ENCODE peak calls at places on chromosome 21, in eight cellular contexts. One of them, this sample, is unnamed.

GRCh38 chr21:36566606-36567005 is 86.7 kb upstream of the CLDN14 start:
- DNase-seq in sigmoid colon: no peak
- DNase-seq in fibroblast of lung: no peak
- DNase-seq in dorsolateral prefrontal cortex: no peak
- DNase-seq in K562: no peak
- DNase-seq in A549: no peak
- DNase-seq in AG04450: no peak
- DNase-seq in OCI-LY7: no peak
- DNase-seq in this sample: no peak

GRCh38 chr21:38258803-38259485 is 2.2 kb downstream of the KCNJ15 start:
- DNase-seq in AG04450: peak; percentile 81
- DNase-seq in sigmoid colon: no peak
- DNase-seq in K562: no peak
- DNase-seq in fibroblast of lung: peak; percentile 91
- DNase-seq in dorsolateral prefrontal cortex: no peak
- DNase-seq in OCI-LY7: no peak
- DNase-seq in A549: peak; percentile 87
- DNase-seq in this sample: peak; percentile 69

GRCh38 chr21:36589352-36589971 is 109.5 kb upstream of the SIM2 start:
- DNase-seq in sigmoid colon: no peak
- DNase-seq in AG04450: no peak
- DNase-seq in A549: peak; percentile 24
- DNase-seq in fibroblast of lung: peak; percentile 13
- DNase-seq in K562: peak; percentile 66
- DNase-seq in dorsolateral prefrontal cortex: no peak
- DNase-seq in OCI-LY7: peak; percentile 72
- DNase-seq in this sample: peak; percentile 27

GRCh38 chr21:15276243-15276642 is 211.4 kb upstream of the NRIP1 start:
- DNase-seq in dorsolateral prefrontal cortex: no peak
- DNase-seq in sigmoid colon: no peak
- DNase-seq in fibroblast of lung: no peak
- DNase-seq in A549: no peak
- DNase-seq in AG04450: no peak
- DNase-seq in OCI-LY7: no peak
- DNase-seq in K562: no peak
- DNase-seq in this sample: no peak

GRCh38 chr21:33014331-33014730 is 11.4 kb upstream of the OLIG2 start:
- DNase-seq in OCI-LY7: no peak
- DNase-seq in sigmoid colon: no peak
- DNase-seq in AG04450: no peak
- DNase-seq in A549: no peak
- DNase-seq in dorsolateral prefrontal cortex: no peak
- DNase-seq in fibroblast of lung: no peak
- DNase-seq in K562: no peak
- DNase-seq in this sample: no peak

GRCh38 chr21:43697758-43698643 is 20.9 kb upstream of the PDXK start:
- DNase-seq in fibroblast of lung: peak; percentile 23
- DNase-seq in AG04450: no peak
- DNase-seq in dorsolateral prefrontal cortex: no peak
- DNase-seq in sigmoid colon: no peak
- DNase-seq in K562: no peak
- DNase-seq in OCI-LY7: no peak
- DNase-seq in A549: no peak
- DNase-seq in this sample: no peak

GRCh38 chr21:18049461-18049860 is 195.2 kb upstream of the CHODL start:
- DNase-seq in fibroblast of lung: no peak
- DNase-seq in dorsolateral prefrontal cortex: no peak
- DNase-seq in K562: no peak
- DNase-seq in AG04450: no peak
- DNase-seq in sigmoid colon: no peak
- DNase-seq in OCI-LY7: no peak
- DNase-seq in A549: no peak
- DNase-seq in this sample: no peak

GRCh38 chr21:19433623-19434022 is 1030.0 kb upstream of the TMPRSS15 start:
- DNase-seq in dorsolateral prefrontal cortex: no peak
- DNase-seq in A549: no peak
- DNase-seq in fibroblast of lung: no peak
- DNase-seq in OCI-LY7: no peak
- DNase-seq in sigmoid colon: no peak
- DNase-seq in AG04450: no peak
- DNase-seq in K562: peak; percentile 14
- DNase-seq in this sample: no peak

GRCh38 chr21:29175408-29176147 is 45.1 kb downstream of the MAP3K7CL start:
- DNase-seq in AG04450: no peak
- DNase-seq in sigmoid colon: no peak
- DNase-seq in OCI-LY7: no peak
- DNase-seq in A549: peak; percentile 66
- DNase-seq in dorsolateral prefrontal cortex: no peak
- DNase-seq in K562: no peak
- DNase-seq in fibroblast of lung: no peak
- DNase-seq in this sample: peak; percentile 84

GRCh38 chr21:31987696-31988095 is 114.9 kb downstream of the HUNK start:
- DNase-seq in OCI-LY7: no peak
- DNase-seq in fibroblast of lung: no peak
- DNase-seq in A549: no peak
- DNase-seq in sigmoid colon: no peak
- DNase-seq in K562: no peak
- DNase-seq in dorsolateral prefrontal cortex: no peak
- DNase-seq in AG04450: no peak
- DNase-seq in this sample: no peak

GRCh38 chr21:22791986-22792560 is 1793.9 kb downstream of the NCAM2 start:
- DNase-seq in A549: peak; percentile 32
- DNase-seq in OCI-LY7: peak; percentile 64
- DNase-seq in sigmoid colon: no peak
- DNase-seq in AG04450: peak; percentile 6
- DNase-seq in dorsolateral prefrontal cortex: no peak
- DNase-seq in K562: peak; percentile 47
- DNase-seq in fibroblast of lung: peak; percentile 24
- DNase-seq in this sample: peak; percentile 24

GRCh38 chr21:33396436-33396835 is 6.8 kb upstream of the IFNGR2 start:
- DNase-seq in sigmoid colon: no peak
- DNase-seq in A549: no peak
- DNase-seq in K562: no peak
- DNase-seq in fibroblast of lung: peak; percentile 17
- DNase-seq in AG04450: no peak
- DNase-seq in OCI-LY7: no peak
- DNase-seq in dorsolateral prefrontal cortex: no peak
- DNase-seq in this sample: no peak

GRCh38 chr21:30349572-30349971 is 1.2 kb upstream of the KRTAP23-1 start:
- DNase-seq in dorsolateral prefrontal cortex: no peak
- DNase-seq in fibroblast of lung: no peak
- DNase-seq in K562: no peak
- DNase-seq in AG04450: no peak
- DNase-seq in A549: no peak
- DNase-seq in sigmoid colon: no peak
- DNase-seq in OCI-LY7: no peak
- DNase-seq in this sample: no peak
- H3K27ac ChIP-seq in dorsolateral prefrontal cortex: no peak overlapping the region
- H3K27ac ChIP-seq in fibroblast of lung: no peak overlapping the region
- H3K27ac ChIP-seq in K562: no peak overlapping the region
- H3K27ac ChIP-seq in AG04450: no peak overlapping the region
- H3K27ac ChIP-seq in A549: no peak overlapping the region
- H3K27ac ChIP-seq in sigmoid colon: no peak overlapping the region
- H3K27ac ChIP-seq in OCI-LY7: no peak overlapping the region
- H3K27ac ChIP-seq in this sample: no peak overlapping the region

GRCh38 chr21:16590658-16591057 is 860.9 kb downstream of the USP25 start:
- DNase-seq in sigmoid colon: no peak
- DNase-seq in fibroblast of lung: no peak
- DNase-seq in K562: no peak
- DNase-seq in AG04450: no peak
- DNase-seq in OCI-LY7: no peak
- DNase-seq in A549: no peak
- DNase-seq in dorsolateral prefrontal cortex: no peak
- DNase-seq in this sample: no peak

GRCh38 chr21:16597768-16598167 is 868.0 kb downstream of the USP25 start:
- DNase-seq in AG04450: no peak
- DNase-seq in OCI-LY7: no peak
- DNase-seq in sigmoid colon: no peak
- DNase-seq in K562: no peak
- DNase-seq in A549: no peak
- DNase-seq in dorsolateral prefrontal cortex: no peak
- DNase-seq in fibroblast of lung: no peak
- DNase-seq in this sample: no peak

GRCh38 chr21:16590186-16590585 is 860.4 kb downstream of the USP25 start:
- DNase-seq in fibroblast of lung: no peak
- DNase-seq in OCI-LY7: no peak
- DNase-seq in A549: no peak
- DNase-seq in sigmoid colon: no peak
- DNase-seq in dorsolateral prefrontal cortex: no peak
- DNase-seq in K562: no peak
- DNase-seq in AG04450: no peak
- DNase-seq in this sample: no peak

GRCh38 chr21:16592399-16592798 is 862.6 kb downstream of the USP25 start:
- DNase-seq in K562: no peak
- DNase-seq in sigmoid colon: no peak
- DNase-seq in A549: no peak
- DNase-seq in fibroblast of lung: peak; percentile 30
- DNase-seq in AG04450: no peak
- DNase-seq in dorsolateral prefrontal cortex: no peak
- DNase-seq in OCI-LY7: no peak
- DNase-seq in this sample: no peak

GRCh38 chr21:16594191-16594590 is 864.4 kb downstream of the USP25 start:
- DNase-seq in AG04450: no peak
- DNase-seq in K562: no peak
- DNase-seq in OCI-LY7: no peak
- DNase-seq in fibroblast of lung: no peak
- DNase-seq in dorsolateral prefrontal cortex: no peak
- DNase-seq in sigmoid colon: no peak
- DNase-seq in A549: no peak
- DNase-seq in this sample: no peak
- TF ChIP-seq CTCF in AG04450: no peak
- TF ChIP-seq CTCF in K562: no peak
- TF ChIP-seq CTCF in OCI-LY7: no peak
- TF ChIP-seq CTCF in fibroblast of lung: no peak
- TF ChIP-seq CTCF in dorsolateral prefrontal cortex: no peak
- TF ChIP-seq CTCF in sigmoid colon: no peak
- TF ChIP-seq CTCF in A549: no peak
- TF ChIP-seq CTCF in this sample: no peak

GRCh38 chr21:16322423-16322822 is 592.6 kb downstream of the USP25 start:
- DNase-seq in A549: no peak
- DNase-seq in OCI-LY7: no peak
- DNase-seq in K562: no peak
- DNase-seq in AG04450: no peak
- DNase-seq in fibroblast of lung: peak; percentile 29
- DNase-seq in dorsolateral prefrontal cortex: no peak
- DNase-seq in sigmoid colon: no peak
- DNase-seq in this sample: no peak
- H3K4me3 ChIP-seq in A549: no peak overlapping the region
- H3K4me3 ChIP-seq in OCI-LY7: no peak overlapping the region
- H3K4me3 ChIP-seq in K562: no peak overlapping the region
- H3K4me3 ChIP-seq in AG04450: no peak overlapping the region
- H3K4me3 ChIP-seq in fibroblast of lung: no peak overlapping the region
- H3K4me3 ChIP-seq in dorsolateral prefrontal cortex: no peak overlapping the region
- H3K4me3 ChIP-seq in sigmoid colon: no peak overlapping the region
- H3K4me3 ChIP-seq in this sample: no peak overlapping the region

DNA sequence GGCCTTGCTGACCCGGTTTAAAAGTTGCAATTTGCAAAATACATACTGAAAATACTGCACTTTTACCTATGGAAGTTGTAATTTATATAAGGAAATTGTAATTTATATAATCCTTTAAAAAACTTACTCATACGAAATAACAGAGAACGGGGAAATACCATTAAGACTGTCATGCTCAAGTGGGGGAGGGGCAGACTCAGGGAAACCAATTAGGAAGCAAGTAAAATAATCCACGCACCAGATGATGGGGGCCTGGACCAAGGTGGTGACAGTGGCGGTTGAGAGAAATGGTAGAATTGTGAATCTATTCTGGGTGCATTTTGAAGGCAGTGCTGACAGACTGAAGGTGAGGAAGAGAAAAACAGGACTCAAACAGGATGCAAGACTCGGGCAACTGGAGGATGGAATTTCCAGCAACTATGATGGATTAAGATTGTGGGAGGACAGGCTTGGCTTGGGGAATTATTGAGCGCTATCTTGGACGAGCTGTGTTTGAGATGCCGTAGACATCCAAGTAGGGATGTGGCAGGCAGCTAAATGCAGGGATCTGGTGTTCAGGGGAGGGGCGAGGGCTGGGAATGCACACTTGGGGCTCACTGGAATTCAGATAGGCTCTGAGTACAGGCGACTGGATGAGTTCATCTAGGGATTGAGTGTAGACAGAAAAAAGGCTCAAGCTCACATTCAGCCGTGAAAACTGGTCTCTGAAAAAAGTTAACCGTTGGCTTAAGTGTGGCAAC is 1.0 kb downstream of the LCA5L start:
- DNase-seq in dorsolateral prefrontal cortex: peak; percentile 47
- DNase-seq in sigmoid colon: no peak
- DNase-seq in OCI-LY7: peak; percentile 11
- DNase-seq in A549: no peak
- DNase-seq in AG04450: no peak
- DNase-seq in fibroblast of lung: peak; percentile 85
- DNase-seq in K562: peak; percentile 38
- DNase-seq in this sample: peak; percentile 53
- H3K27ac ChIP-seq in dorsolateral prefrontal cortex: peak overlapping the region; percentile 99
- H3K27ac ChIP-seq in sigmoid colon: peak overlapping the region; percentile 91
- H3K27ac ChIP-seq in OCI-LY7: no peak overlapping the region
- H3K27ac ChIP-seq in A549: peak overlapping the region; percentile 94
- H3K27ac ChIP-seq in AG04450: no peak overlapping the region
- H3K27ac ChIP-seq in fibroblast of lung: peak overlapping the region; percentile 75
- H3K27ac ChIP-seq in K562: peak overlapping the region; percentile 95
- H3K27ac ChIP-seq in this sample: peak overlapping the region; percentile 84

GRCh38 chr21:41418956-41419680 is 6.9 kb upstream of the MX1 start:
- DNase-seq in dorsolateral prefrontal cortex: no peak
- DNase-seq in fibroblast of lung: no peak
- DNase-seq in A549: no peak
- DNase-seq in OCI-LY7: no peak
- DNase-seq in sigmoid colon: no peak
- DNase-seq in AG04450: no peak
- DNase-seq in K562: no peak
- DNase-seq in this sample: no peak

GRCh38 chr21:41419921-41420862 is 5.8 kb upstream of the MX1 start:
- DNase-seq in OCI-LY7: peak; percentile 79
- DNase-seq in fibroblast of lung: peak; percentile 88
- DNase-seq in A549: peak; percentile 49
- DNase-seq in K562: peak; percentile 54
- DNase-seq in AG04450: peak; percentile 63
- DNase-seq in dorsolateral prefrontal cortex: peak; percentile 71
- DNase-seq in sigmoid colon: peak; percentile 92
- DNase-seq in this sample: peak; percentile 86

GRCh38 chr21:41422546-41423372 is 3.3 kb upstream of the MX1 start:
- DNase-seq in K562: no peak
- DNase-seq in OCI-LY7: no peak
- DNase-seq in A549: no peak
- DNase-seq in dorsolateral prefrontal cortex: no peak
- DNase-seq in sigmoid colon: no peak
- DNase-seq in AG04450: no peak
- DNase-seq in fibroblast of lung: no peak
- DNase-seq in this sample: no peak

GRCh38 chr21:41418393-41418792 is 7.6 kb upstream of the MX1 start:
- DNase-seq in K562: no peak
- DNase-seq in sigmoid colon: no peak
- DNase-seq in dorsolateral prefrontal cortex: no peak
- DNase-seq in fibroblast of lung: no peak
- DNase-seq in A549: no peak
- DNase-seq in OCI-LY7: no peak
- DNase-seq in AG04450: no peak
- DNase-seq in this sample: no peak
- TF ChIP-seq CTCF in K562: no peak
- TF ChIP-seq CTCF in sigmoid colon: no peak
- TF ChIP-seq CTCF in dorsolateral prefrontal cortex: no peak
- TF ChIP-seq CTCF in fibroblast of lung: no peak
- TF ChIP-seq CTCF in A549: no peak
- TF ChIP-seq CTCF in OCI-LY7: no peak
- TF ChIP-seq CTCF in AG04450: no peak
- TF ChIP-seq CTCF in this sample: no peak

This sample was measured in brain microvascular endothelial cell.